ENCODE peak calls at places on chromosomes 11 and 22, in four cellular contexts. E is CD8-positive, alpha-beta T cell; I is transverse colon; A is heart right ventricle. K is an unnamed sample. For H3K27me3, the result is how much of the 10 kb centered on the place peaks cover.

GRCh38 chr22:26921726-26922125 is 264.3 kb downstream of the MIAT start:
- DNase-seq in A (no peak), E (no peak), I (no peak), K (no peak)

GRCh38 chr11:31141804-31142203 is 227.7 kb downstream of the DCDC1 start:
- DNase-seq in I (no peak), A (no peak), E (no peak), K (no peak)

GRCh38 chr11:76610871-76611475 is 59.6 kb downstream of the LRRC32 start:
- DNase-seq in I (no peak), A (peak), E (no peak), K (no peak)

GRCh38 chr22:42645938-42646568 is 3.1 kb downstream of the CYB5R3 start:
- DNase-seq in I (peak), E (no peak), A (no peak), K (no peak)

GRCh38 chr11:9530020-9530628 is 43.3 kb upstream of the WEE1 start:
- DNase-seq in I (no peak), A (no peak), E (no peak), K (no peak)

GRCh38 chr11:66951927-66952337 is 6.3 kb downstream of the PC start:
- DNase-seq in A (no peak), E (no peak), I (peak), K (no peak)

GRCh38 chr11:3219281-3219892 is 774 bp upstream of the MRGPRG start:
- DNase-seq in E (no peak), I (peak), A (no peak), K (no peak)

GRCh38 chr11:123561046-123561781 is 93.2 kb downstream of the SCN3B start:
- DNase-seq in A (peak), E (no peak), I (no peak), K (no peak)

GRCh38 chr11:103079833-103080232 is 12.1 kb downstream of the DCUN1D5 start:
- DNase-seq in A (no peak), I (no peak), E (no peak), K (no peak)

GRCh38 chr11:35064114-35064800 is 74.7 kb upstream of the CD44 start:
- DNase-seq in A (no peak), I (no peak), E (no peak), K (no peak)

GRCh38 chr11:101881586-101881985 is 33.2 kb upstream of the CEP126 start:
- DNase-seq in E (no peak), I (no peak), A (no peak), K (no peak)

GRCh38 chr11:84384637-84385227 is 1098.6 kb upstream of the CCDC90B start:
- DNase-seq in E (no peak), I (peak), A (peak), K (no peak)

GRCh38 chr11:62054484-62055121 is 69.2 kb upstream of the INCENP start:
- DNase-seq in A (no peak), I (peak), E (no peak), K (no peak)

GRCh38 chr11:82606738-82607137 is 126.9 kb downstream of the FAM181B start:
- DNase-seq in A (no peak), I (no peak), E (no peak), K (no peak)
- H3K27ac ChIP-seq in A (no peak), I (no peak), E (no peak), K (no peak)

GRCh38 chr11:111479666-111480065 is 32.5 kb downstream of the BTG4 start:
- DNase-seq in E (no peak), A (no peak), I (no peak), K (no peak)
- TF ChIP-seq CTCF in E (no peak), A (no peak), I (peak), K (no peak)

GRCh38 chr11:63765688-63766241 is 2.8 kb downstream of the ZFTA start:
- DNase-seq in E (no peak), A (peak), I (peak), K (no peak)

GRCh38 chr11:63767415-63768231 is 952 bp downstream of the ZFTA start:
- DNase-seq in E (peak), A (peak), I (peak), K (no peak)

GRCh38 chr11:63768232-63769043 is at the start of gene ZFTA:
- DNase-seq in I (peak), E (peak), A (peak), K (peak)

GRCh38 chr11:63764712-63765631 is 3.6 kb downstream of the ZFTA start:
- DNase-seq in E (no peak), A (peak), I (peak), K (no peak)

GRCh38 chr11:63766501-63767270 is 1.9 kb downstream of the ZFTA start:
- DNase-seq in A (no peak), E (no peak), I (no peak), K (no peak)
- H3K27me3 ChIP-seq in A (under half), E (under half), I (under half), K (under half)

GRCh38 chr11:107457558-107458271 is at the start of gene CWF19L2:
- DNase-seq in E (peak), I (peak), A (peak), K (peak)
- H3K27ac ChIP-seq in E (peak), I (peak), A (peak), K (peak)

GRCh38 chr11:133582731-133583130 is 50.4 kb upstream of the OPCML start:
- DNase-seq in I (no peak), A (no peak), E (no peak), K (no peak)
- TF ChIP-seq CTCF in I (no peak), A (no peak), E (no peak), K (no peak)